ENCODE peak calls at places on chromosomes 13 and 19, in four cellular contexts. C is tibial nerve, G is testis, H is adrenal gland. F is an unnamed sample.

GRCh38 chr19:3503036-3503572 is 2.6 kb upstream of the DOHH start:
- DNase-seq in G (peak; percentile 56), C (no peak), H (peak; percentile 95), F (no peak)

GRCh38 chr13:97535619-97536018 is 101.7 kb downstream of the RAP2A start:
- DNase-seq in G (no peak), H (no peak), C (no peak), F (no peak)

GRCh38 chr19:39677931-39678889 is 22.5 kb downstream of the LGALS16 start:
- DNase-seq in C (no peak), H (peak; percentile 1), G (no peak), F (peak; percentile 90)

GRCh38 chr19:31099470-31100190 is 249.6 kb downstream of the TSHZ3 start:
- DNase-seq in G (no peak), C (no peak), H (no peak), F (no peak)

GRCh38 chr19:39400997-39401548 is 5.6 kb upstream of the ZFP36 start:
- DNase-seq in H (no peak), G (no peak), C (no peak), F (no peak)

GRCh38 chr13:113093580-113094409 is 11.8 kb upstream of the F7 start:
- DNase-seq in H (no peak), G (no peak), C (no peak), F (no peak)

GRCh38 chr13:23776698-23777570 is 112.3 kb downstream of the MIPEP start:
- DNase-seq in H (no peak), C (no peak), G (no peak), F (no peak)

GRCh38 chr13:73677041-73677589 is 457.1 kb downstream of the KLF12 start:
- DNase-seq in H (no peak), C (no peak), G (no peak), F (no peak)

GRCh38 chr19:861756-862528 is 2.5 kb downstream of the CFD start:
- DNase-seq in G (peak; percentile 68), H (peak; percentile 45), C (no peak), F (peak; percentile 51)

GRCh38 chr13:74290324-74290773 is 156.1 kb upstream of the KLF12 start:
- DNase-seq in H (peak; percentile 52), G (peak; percentile 36), C (no peak), F (peak; percentile 39)

GRCh38 chr13:27374126-27374613 is 50.2 kb upstream of the GTF3A start:
- DNase-seq in G (no peak), C (no peak), H (no peak), F (peak; percentile 63)

GRCh38 chr13:94110011-94110410 is 369.5 kb downstream of the DCT start:
- DNase-seq in H (no peak), G (no peak), C (no peak), F (no peak)

GRCh38 chr19:45884682-45885555 is 1.0 kb downstream of the IRF2BP1 start:
- DNase-seq in C (no peak), H (no peak), G (no peak), F (no peak)

GRCh38 chr13:22114630-22115311 is 443.9 kb downstream of the FGF9 start:
- DNase-seq in C (no peak), H (peak; percentile 18), G (no peak), F (peak; percentile 25)

GRCh38 chr13:73106513-73107214 is 47.9 kb downstream of the KLF5 start:
- DNase-seq in H (no peak), C (no peak), G (no peak), F (no peak)

GRCh38 chr13:98606296-98606695 is 29.4 kb upstream of the STK24 start:
- DNase-seq in C (no peak), G (no peak), H (no peak), F (no peak)

GRCh38 chr13:75633285-75633684 is 2.8 kb upstream of the LMO7 start:
- DNase-seq in G (no peak), H (no peak), C (no peak), F (no peak)

GRCh38 chr13:30204564-30204963 is 102.8 kb downstream of the KATNAL1 start:
- DNase-seq in G (no peak), C (no peak), H (no peak), F (no peak)

GRCh38 chr19:28349604-28350003 is 863.3 kb downstream of the UQCRFS1 start:
- DNase-seq in G (no peak), C (no peak), H (no peak), F (no peak)

GRCh38 chr13:26584713-26585112 is 27.2 kb downstream of the WASF3 start:
- DNase-seq in G (no peak), H (peak; percentile 28), C (no peak), F (no peak)

GRCh38 chr19:55460670-55461258 is 678 bp downstream of the ISOC2 start:
- DNase-seq in C (peak; percentile 68), H (peak; percentile 89), G (peak; percentile 95), F (peak; percentile 80)

GRCh38 chr19:56956503-56957226 is 116.1 kb upstream of the PEG3 start:
- DNase-seq in H (no peak), C (no peak), G (no peak), F (no peak)

GRCh38 chr19:42531313-42531712 is 3.0 kb upstream of the CEACAM1 start:
- DNase-seq in C (no peak), G (no peak), H (no peak), F (no peak)

GRCh38 chr19:47490031-47490430 is 6.0 kb upstream of the KPTN start:
- DNase-seq in C (no peak), G (no peak), H (no peak), F (no peak)

GRCh38 chr19:19595171-19595701 is 23.3 kb downstream of the PBX4 start:
- DNase-seq in G (no peak), H (no peak), C (no peak), F (no peak)

GRCh38 chr13:37905736-37906135 is 36.2 kb upstream of the TRPC4 start:
- DNase-seq in H (no peak), C (no peak), G (no peak), F (no peak)

GRCh38 chr13:114304346-114305034 is 9.8 kb upstream of the CHAMP1 start:
- DNase-seq in H (no peak), G (no peak), C (no peak), F (peak; percentile 46)

GRCh38 chr13:51738226-51738905 is 65.6 kb downstream of the DHRS12 start:
- DNase-seq in C (no peak), G (no peak), H (no peak), F (no peak)

GRCh38 chr19:40858109-40858508 is 7.9 kb upstream of the CYP2A6 start:
- DNase-seq in C (no peak), H (no peak), G (no peak), F (no peak)

GRCh38 chr19:50659318-50660082 is 10.3 kb downstream of the C19orf81 start:
- DNase-seq in H (no peak), G (no peak), C (no peak), F (no peak)

GRCh38 chr19:21422244-21422643 is 25.3 kb downstream of the ZNF493 start:
- DNase-seq in H (no peak), G (no peak), C (no peak), F (no peak)

GRCh38 chr13:35475131-35475959 is 1.1 kb downstream of the MAB21L1 start:
- DNase-seq in H (peak; percentile 16), G (peak; percentile 36), C (peak; percentile 52), F (no peak)

GRCh38 chr19:617551-618246 is 15.6 kb downstream of the POLRMT start:
- DNase-seq in G (no peak), C (no peak), H (no peak), F (no peak)

GRCh38 chr19:18479964-18480723 is 41.7 kb downstream of the ELL start:
- DNase-seq in C (peak; percentile 72), G (peak; percentile 86), H (peak; percentile 94), F (peak; percentile 59)

GRCh38 chr19:18486746-18487145 is 35.1 kb downstream of the ELL start:
- DNase-seq in G (no peak), C (no peak), H (no peak), F (no peak)

GRCh38 chr19:18481505-18482222 is 40.2 kb downstream of the ELL start:
- DNase-seq in C (no peak), G (no peak), H (no peak), F (no peak)

GRCh38 chr19:18484992-18485391 is 36.9 kb downstream of the ELL start:
- DNase-seq in G (no peak), H (no peak), C (no peak), F (no peak)

GRCh38 chr19:18483119-18483518 is 38.8 kb downstream of the ELL start:
- DNase-seq in G (no peak), C (no peak), H (no peak), F (no peak)
- H3K4me1 ChIP-seq in G (peaks cover 55% of the 10 kb centered on the region), C (peaks cover 71% of the 10 kb centered on the region), H (peaks cover 92% of the 10 kb centered on the region), F (peaks cover 70% of the 10 kb centered on the region)

GRCh38 chr19:15122331-15123030 is 15.3 kb downstream of the SYDE1 start:
- DNase-seq in H (no peak), C (no peak), G (no peak), F (no peak)
- H3K36me3 ChIP-seq in H (peaks cover 54% of the 10 kb centered on the region), C (peaks cover 2% of the 10 kb centered on the region), G (no peaks in the 10 kb centered on the region), F (peaks cover 24% of the 10 kb centered on the region)

GRCh38 chr19:53431399-53432087 is at the start of gene ZNF761:
- DNase-seq in G (peak; percentile 98), C (peak; percentile 89), H (peak; percentile 98), F (peak; percentile 99)
- TF ChIP-seq POLR2A in G (peak; percentile 72), C (peak; percentile 45), H (peak; percentile 75), F (peak; percentile 86)

DNA sequence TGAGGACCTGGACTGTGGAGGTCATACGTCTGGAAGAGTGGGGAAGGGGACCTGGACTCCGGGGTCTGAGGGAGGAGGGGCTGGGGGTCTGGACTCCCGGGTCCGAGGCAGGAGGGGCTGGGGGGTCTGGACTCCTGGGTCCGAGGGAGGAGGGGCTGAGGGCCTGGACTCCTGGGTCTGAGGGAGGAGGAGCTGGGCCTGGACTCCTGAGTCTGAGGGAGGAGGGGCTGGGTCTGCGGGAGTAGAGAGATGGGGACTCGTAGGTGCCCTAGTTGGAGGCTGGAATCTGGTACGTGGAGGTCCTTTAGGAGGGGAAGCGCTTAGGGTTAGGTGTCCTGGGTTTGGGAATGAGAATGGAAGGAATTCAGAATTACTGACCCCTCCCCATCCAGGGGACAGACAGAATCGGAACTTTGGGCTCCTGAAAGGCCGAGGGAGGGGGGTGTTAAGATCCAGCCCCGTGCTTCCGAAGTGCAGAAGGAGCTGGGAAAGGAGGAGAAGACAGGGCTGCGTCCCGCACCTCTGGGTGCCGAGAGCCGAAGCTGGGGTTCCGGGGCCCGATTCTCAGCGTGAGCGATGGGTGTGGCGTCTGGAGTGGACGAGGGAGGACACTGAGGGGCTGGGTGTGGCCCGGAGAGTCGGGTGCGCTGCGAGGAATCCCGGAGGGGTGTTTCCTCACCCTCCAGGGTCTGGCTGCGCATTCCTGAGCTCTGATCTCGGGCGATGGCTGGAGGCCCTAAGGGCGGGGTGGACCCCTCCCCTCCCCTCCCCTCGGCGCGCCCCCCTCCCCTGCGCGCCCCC is 608 bp downstream of the MYADM start:
- DNase-seq in H (peak; percentile 34), C (no peak), G (peak; percentile 40), F (peak; percentile 44)
- H3K4me1 ChIP-seq in H (peaks cover 23% of the 10 kb centered on the region), C (peaks cover 30% of the 10 kb centered on the region), G (peaks cover 18% of the 10 kb centered on the region), F (peaks cover 53% of the 10 kb centered on the region)

GRCh38 chr19:16131648-16132047 is 11.8 kb upstream of the HSH2D start:
- DNase-seq in C (no peak), G (no peak), H (no peak), F (no peak)
- H3K36me3 ChIP-seq in C (peaks cover 3% of the 10 kb centered on the region), G (no peaks in the 10 kb centered on the region), H (peaks cover 63% of the 10 kb centered on the region), F (peaks cover 38% of the 10 kb centered on the region)

F was measured in body of pancreas.